ENCODE peak calls at places on chromosomes 2 and 18, in six cellular contexts. R, S, Z, Y, O and V are unnamed samples.

GRCh38 chr2:138997849-138998517 is 217.8 kb upstream of the NXPH2 start:
- DNase-seq in R (no peak), S (no peak), Z (no peak), Y (no peak), O (no peak), V (no peak)

GRCh38 chr18:8998481-8999217 is 103.8 kb upstream of the NDUFV2 start:
- DNase-seq in R (no peak), S (no peak), Z (no peak), Y (no peak), O (no peak), V (no peak)

GRCh38 chr2:42227491-42227890 is 58.3 kb downstream of the EML4 start:
- DNase-seq in R (no peak), S (no peak), Z (no peak), Y (no peak), O (no peak), V (no peak)

GRCh38 chr2:237892478-237892877 is 33.1 kb downstream of the RAMP1 start:
- DNase-seq in R (no peak), S (no peak), Z (no peak), Y (no peak), O (no peak), V (no peak)

GRCh38 chr2:238765590-238765989 is 82.3 kb upstream of the TWIST2 start:
- DNase-seq in R (no peak), S (no peak), Z (no peak), Y (no peak), O (no peak), V (peak)

GRCh38 chr2:43426305-43427031 is 169.4 kb downstream of the THADA start:
- DNase-seq in R (peak), S (peak), Z (peak), Y (peak), O (peak), V (peak)

GRCh38 chr2:191358325-191359025 is 113.3 kb downstream of the MYO1B start:
- DNase-seq in R (no peak), S (peak), Z (no peak), Y (no peak), O (no peak), V (no peak)

GRCh38 chr2:191501390-191502168 is 176.4 kb upstream of the NABP1 start:
- DNase-seq in R (no peak), S (no peak), Z (no peak), Y (no peak), O (no peak), V (no peak)

GRCh38 chr18:12750076-12750707 is 47.4 kb downstream of the PSMG2 start:
- DNase-seq in R (peak), S (no peak), Z (no peak), Y (no peak), O (no peak), V (no peak)

GRCh38 chr2:165927774-165928173 is 25.8 kb downstream of the TTC21B start:
- DNase-seq in R (no peak), S (no peak), Z (no peak), Y (no peak), O (no peak), V (no peak)

GRCh38 chr2:105885456-105885855 is 140.7 kb downstream of the NCK2 start:
- DNase-seq in R (no peak), S (no peak), Z (no peak), Y (no peak), O (no peak), V (no peak)

GRCh38 chr18:26650310-26651285 is 102.2 kb upstream of the KCTD1 start:
- DNase-seq in R (no peak), S (no peak), Z (no peak), Y (no peak), O (no peak), V (no peak)

GRCh38 chr2:205358351-205358815 is 323.9 kb upstream of the NRP2 start:
- DNase-seq in R (no peak), S (no peak), Z (no peak), Y (no peak), O (no peak), V (no peak)

GRCh38 chr2:133377021-133377481 is 191.2 kb downstream of the NCKAP5 start:
- DNase-seq in R (no peak), S (no peak), Z (no peak), Y (no peak), O (no peak), V (no peak)

GRCh38 chr2:23380562-23381065 is 4.4 kb upstream of the KLHL29 start:
- DNase-seq in R (no peak), S (no peak), Z (no peak), Y (peak), O (no peak), V (no peak)

GRCh38 chr2:62895632-62896009 is 155.0 kb upstream of the OTX1 start:
- DNase-seq in R (no peak), S (no peak), Z (no peak), Y (no peak), O (no peak), V (no peak)

GRCh38 chr2:55365303-55365702 is 54.4 kb downstream of the CCDC88A start:
- DNase-seq in R (no peak), S (no peak), Z (no peak), Y (no peak), O (no peak), V (no peak)

GRCh38 chr2:15588329-15588919 is 3.2 kb upstream of the DDX1 start:
- DNase-seq in R (peak), S (peak), Z (no peak), Y (peak), O (peak), V (no peak)

GRCh38 chr2:34288016-34288415 is 688.9 kb upstream of the FAM98A start:
- DNase-seq in R (no peak), S (no peak), Z (no peak), Y (no peak), O (no peak), V (no peak)

GRCh38 chr2:188410504-188411235 is 119.0 kb downstream of the GULP1 start:
- DNase-seq in R (no peak), S (no peak), Z (no peak), Y (no peak), O (no peak), V (no peak)

GRCh38 chr2:75324141-75324540 is 124.8 kb upstream of the TACR1 start:
- DNase-seq in R (no peak), S (no peak), Z (no peak), Y (no peak), O (no peak), V (no peak)

GRCh38 chr18:75363446-75364225 is 63.9 kb downstream of the SMIM21 start:
- DNase-seq in R (no peak), S (no peak), Z (no peak), Y (no peak), O (no peak), V (no peak)

GRCh38 chr2:85257359-85258193 is 70.2 kb downstream of the TGOLN2 start:
- DNase-seq in R (no peak), S (no peak), Z (no peak), Y (no peak), O (no peak), V (no peak)

GRCh38 chr18:77127769-77128671 is 4.6 kb downstream of the MBP start:
- DNase-seq in R (peak), S (no peak), Z (no peak), Y (peak), O (peak), V (peak)

GRCh38 chr18:8142131-8142711 is 467.0 kb upstream of the RAB12 start:
- DNase-seq in R (no peak), S (no peak), Z (no peak), Y (no peak), O (no peak), V (no peak)

GRCh38 chr2:212979799-212980198 is 171.6 kb downstream of the IKZF2 start:
- DNase-seq in R (no peak), S (no peak), Z (no peak), Y (no peak), O (no peak), V (no peak)

GRCh38 chr2:232697807-232698110 is 628 bp downstream of the GIGYF2 start:
- DNase-seq in R (no peak), S (no peak), Z (no peak), Y (peak), O (no peak), V (peak)

GRCh38 chr2:64582774-64583340 is 58.7 kb downstream of the AFTPH start:
- DNase-seq in R (no peak), S (no peak), Z (no peak), Y (no peak), O (no peak), V (no peak)

GRCh38 chr2:219252900-219253752 is at the start of gene TUBA4B:
- DNase-seq in R (peak), S (peak), Z (no peak), Y (peak), O (no peak), V (no peak)

GRCh38 chr2:113181491-113182051 is 7.8 kb downstream of the PSD4 start:
- DNase-seq in R (no peak), S (peak), Z (no peak), Y (peak), O (no peak), V (no peak)

GRCh38 chr2:240522406-240522805 is 35.4 kb downstream of the ANKMY1 start:
- DNase-seq in R (no peak), S (no peak), Z (no peak), Y (no peak), O (no peak), V (no peak)

GRCh38 chr2:191866675-191867506 is 20.0 kb upstream of the CAVIN2 start:
- DNase-seq in R (no peak), S (no peak), Z (no peak), Y (peak), O (no peak), V (no peak)

GRCh38 chr2:109063326-109063670 is 65.7 kb upstream of the SH3RF3 start:
- DNase-seq in R (no peak), S (peak), Z (no peak), Y (no peak), O (no peak), V (no peak)

GRCh38 chr2:239814136-239814916 is 210.8 kb downstream of the NDUFA10 start:
- DNase-seq in R (no peak), S (no peak), Z (no peak), Y (no peak), O (no peak), V (peak)

GRCh38 chr2:118122768-118123335 is 34.6 kb downstream of the INSIG2 start:
- DNase-seq in R (no peak), S (no peak), Z (no peak), Y (no peak), O (no peak), V (no peak)

GRCh38 chr2:172974762-172975161 is 100.9 kb upstream of the MAP3K20 start:
- DNase-seq in R (no peak), S (no peak), Z (no peak), Y (no peak), O (no peak), V (no peak)

GRCh38 chr2:211455225-211455841 is 898.9 kb downstream of the CPS1 start:
- DNase-seq in R (peak), S (peak), Z (peak), Y (peak), O (no peak), V (no peak)

GRCh38 chr2:201118121-201118956 is 2.4 kb downstream of the CFLAR start:
- DNase-seq in R (peak), S (peak), Z (no peak), Y (peak), O (peak), V (peak)
- TF ChIP-seq POLR2AphosphoS5 in R (peak), S (peak), Z (no peak), Y (peak), O (peak), V (no peak)

GRCh38 chr18:67318651-67319050 is 197.9 kb downstream of the DSEL start:
- DNase-seq in R (no peak), S (no peak), Z (no peak), Y (no peak), O (no peak), V (no peak)
- TF ChIP-seq POLR2A in R (no peak), S (no peak), Z (no peak), Y (no peak), O (no peak), V (no peak)

GRCh38 chr18:3254725-3255124 is 7.1 kb downstream of the MYL12A start:
- DNase-seq in R (no peak), S (no peak), Z (no peak), Y (no peak), O (no peak), V (no peak)
- TF ChIP-seq POLR2AphosphoS5 in R (no peak), S (no peak), Z (no peak), Y (no peak), O (no peak), V (no peak)

DNA sequence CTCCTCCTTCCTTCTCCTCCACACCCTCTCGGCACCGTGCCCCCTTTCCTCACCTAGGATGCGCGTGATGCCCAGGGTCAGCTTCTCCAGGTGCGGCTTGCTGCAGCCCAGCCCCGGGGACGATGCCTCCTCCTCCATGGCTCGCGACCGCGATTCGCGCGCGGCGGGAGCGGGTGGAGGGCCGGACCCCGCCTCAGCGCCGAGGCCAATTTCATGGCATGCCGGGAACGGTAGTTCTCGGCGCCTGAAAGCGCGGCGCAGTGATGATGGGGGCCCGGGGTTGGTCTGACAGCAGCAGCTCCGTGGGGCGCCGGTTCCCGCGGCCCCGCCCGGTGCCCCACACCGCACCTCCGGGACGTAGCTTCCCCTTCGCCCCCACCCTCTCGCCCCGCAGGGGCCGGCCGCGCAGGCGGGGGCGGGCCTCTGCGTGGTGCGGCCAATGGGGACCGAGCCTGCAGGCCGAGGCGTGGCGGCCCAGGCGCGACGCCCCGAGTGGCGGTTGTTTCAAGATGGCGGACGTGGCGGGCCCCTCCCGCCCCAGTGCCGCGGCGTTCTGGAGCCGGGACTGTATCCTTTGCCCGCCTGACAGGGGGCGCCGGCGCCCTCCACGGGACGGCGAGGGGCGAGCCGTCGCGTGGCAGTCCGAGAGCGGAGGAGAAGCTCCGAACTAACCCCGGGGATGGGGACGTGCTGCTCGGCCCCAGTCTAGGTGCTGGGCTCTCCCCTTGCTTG is at the start of the genes KIAA1328 and TPGS2:
- DNase-seq in R (peak), S (peak), Z (peak), Y (peak), O (peak), V (peak)
- TF ChIP-seq POLR2A in R (peak), S (no peak), Z (peak), Y (peak), O (no peak), V (peak)

GRCh38 chr2:222860740-222861410 is at the start of gene ACSL3:
- DNase-seq in R (peak), S (peak), Z (peak), Y (peak), O (peak), V (peak)

GRCh38 chr2:222861411-222862067 is 703 bp downstream of the ACSL3 start:
- DNase-seq in R (peak), S (peak), Z (peak), Y (peak), O (no peak), V (peak)

GRCh38 chr2:222862915-222863544 is 2.2 kb downstream of the ACSL3 start:
- DNase-seq in R (no peak), S (no peak), Z (no peak), Y (no peak), O (no peak), V (no peak)

GRCh38 chr2:222862068-222862914 is 1.5 kb downstream of the ACSL3 start:
- DNase-seq in R (peak), S (no peak), Z (no peak), Y (no peak), O (no peak), V (no peak)

GRCh38 chr2:222859786-222860726 is 780 bp upstream of the ACSL3 start:
- DNase-seq in R (peak), S (peak), Z (no peak), Y (peak), O (peak), V (peak)
- TF ChIP-seq POLR2AphosphoS5 in R (peak), S (peak), Z (no peak), Y (no peak), O (no peak), V (peak)